ENCODE peak calls at places on chromosomes 1 and 21, in eight cellular contexts. G is tibial artery; A is iPS DF 6.9; N is Panc1; I is suprapubic skin; E is effector memory CD4-positive, alpha-beta T cell; C is CD4-positive, alpha-beta T cell; R is CD8-positive, alpha-beta T cell. O is an unnamed sample.

GRCh38 chr1:78688701-78689100 is 39.1 kb downstream of the IFI44 start:
- DNase-seq in G (no peak), A (no peak), N (peak; percentile 43), I (no peak), E (no peak), C (no peak), R (no peak), O (no peak)

GRCh38 chr1:153957744-153958110 is 685 bp downstream of the CRTC2 start:
- DNase-seq in G (no peak), A (no peak), N (no peak), I (no peak), E (no peak), C (peak; percentile 48), R (peak; percentile 42), O (no peak)

GRCh38 chr1:6913086-6913485 is 127.8 kb downstream of the CAMTA1 start:
- DNase-seq in G (no peak), A (no peak), N (no peak), I (no peak), E (no peak), C (no peak), R (no peak), O (no peak)

GRCh38 chr21:45277101-45278045 is 10.3 kb downstream of the POFUT2 start:
- DNase-seq in G (peak; percentile 65), A (no peak), N (no peak), I (peak; percentile 74), E (no peak), C (peak; percentile 30), R (peak; percentile 1), O (no peak)

GRCh38 chr1:89149229-89149628 is 23.3 kb upstream of the GBP2 start:
- DNase-seq in G (no peak), A (peak; percentile 16), N (no peak), I (no peak), E (no peak), C (no peak), R (no peak), O (peak; percentile 8)

GRCh38 chr1:218135358-218135757 is 149.7 kb upstream of the RRP15 start:
- DNase-seq in G (no peak), A (no peak), N (no peak), I (no peak), E (no peak), C (no peak), R (no peak), O (no peak)

GRCh38 chr1:156804572-156805243 is 11.9 kb downstream of the SH2D2A start:
- DNase-seq in G (peak; percentile 62), A (no peak), N (no peak), I (no peak), E (no peak), C (no peak), R (peak; percentile 18), O (no peak)

GRCh38 chr1:18279713-18280074 is 172.1 kb downstream of the IGSF21 start:
- DNase-seq in G (no peak), A (no peak), N (no peak), I (no peak), E (no peak), C (no peak), R (no peak), O (no peak)

GRCh38 chr1:222632749-222633148 is 14.9 kb downstream of the MIA3 start:
- DNase-seq in G (no peak), A (no peak), N (no peak), I (no peak), E (no peak), C (no peak), R (no peak), O (no peak)

GRCh38 chr1:38440402-38440801 is 393.8 kb upstream of the POU3F1 start:
- DNase-seq in G (no peak), A (no peak), N (no peak), I (no peak), E (no peak), C (no peak), R (no peak), O (no peak)

GRCh38 chr1:166903232-166903631 is 27.2 kb upstream of the TADA1 start:
- DNase-seq in G (no peak), A (no peak), N (no peak), I (no peak), E (no peak), C (no peak), R (no peak), O (no peak)

GRCh38 chr1:43651922-43652321 is 2.0 kb downstream of the KDM4A start:
- DNase-seq in G (no peak), A (no peak), N (no peak), I (no peak), E (no peak), C (no peak), R (no peak), O (no peak)

GRCh38 chr1:43653893-43654292 is 3.9 kb downstream of the KDM4A start:
- DNase-seq in G (no peak), A (no peak), N (no peak), I (no peak), E (no peak), C (no peak), R (no peak), O (no peak)

GRCh38 chr1:43650306-43650941 is 475 bp downstream of the KDM4A start:
- DNase-seq in G (peak; percentile 97), A (peak; percentile 97), N (peak; percentile 87), I (peak; percentile 98), E (peak; percentile 85), C (peak; percentile 80), R (peak; percentile 87), O (peak; percentile 90)

GRCh38 chr1:43653339-43653738 is 3.4 kb downstream of the KDM4A start:
- DNase-seq in G (no peak), A (peak; percentile 76), N (no peak), I (no peak), E (no peak), C (no peak), R (no peak), O (peak; percentile 63)

GRCh38 chr1:43651188-43651587 is 1.2 kb downstream of the KDM4A start:
- DNase-seq in G (no peak), A (no peak), N (no peak), I (no peak), E (no peak), C (no peak), R (no peak), O (no peak)
- H3K27ac ChIP-seq in G (peak overlapping the region; percentile 85), A (no peak overlapping the region), N (peak overlapping the region; percentile 87), I (peak overlapping the region; percentile 94), E (peak overlapping the region; percentile 92), C (no peak overlapping the region), R (peak overlapping the region; percentile 49), O (no peak overlapping the region)

GRCh38 chr21:33684068-33684467 is 41.8 kb downstream of the ITSN1 start:
- DNase-seq in G (no peak), A (no peak), N (no peak), I (no peak), E (no peak), C (no peak), R (no peak), O (no peak)

GRCh38 chr21:33682992-33683627 is 40.8 kb downstream of the ITSN1 start:
- DNase-seq in G (no peak), A (no peak), N (peak; percentile 30), I (no peak), E (no peak), C (no peak), R (no peak), O (no peak)

GRCh38 chr21:33685613-33686197 is 43.4 kb downstream of the ITSN1 start:
- DNase-seq in G (no peak), A (no peak), N (no peak), I (no peak), E (no peak), C (no peak), R (no peak), O (no peak)

GRCh38 chr21:33686386-33686785 is 44.1 kb downstream of the ITSN1 start:
- DNase-seq in G (no peak), A (no peak), N (no peak), I (no peak), E (no peak), C (no peak), R (no peak), O (no peak)

GRCh38 chr21:33684923-33685560 is 42.7 kb downstream of the ITSN1 start:
- DNase-seq in G (no peak), A (peak; percentile 22), N (no peak), I (no peak), E (no peak), C (no peak), R (no peak), O (no peak)
- H3K27ac ChIP-seq in G (peak overlapping the region; percentile 17), A (peak overlapping the region; percentile 95), N (peak overlapping the region; percentile 61), I (peak overlapping the region; percentile 15), E (no peak overlapping the region), C (no peak overlapping the region), R (no peak overlapping the region), O (no peak overlapping the region)

GRCh38 chr1:19648239-19648638 is 4.1 kb downstream of the NBL1 start:
- DNase-seq in G (no peak), A (no peak), N (no peak), I (no peak), E (no peak), C (no peak), R (no peak), O (no peak)

GRCh38 chr1:19648689-19649088 is 4.6 kb downstream of the NBL1 start:
- DNase-seq in G (no peak), A (peak; percentile 78), N (no peak), I (no peak), E (no peak), C (no peak), R (no peak), O (no peak)

GRCh38 chr1:19647643-19648042 is 3.5 kb downstream of the NBL1 start:
- DNase-seq in G (no peak), A (no peak), N (no peak), I (no peak), E (no peak), C (no peak), R (no peak), O (no peak)

GRCh38 chr1:19651141-19651737 is 7.1 kb downstream of the NBL1 start:
- DNase-seq in G (peak; percentile 80), A (no peak), N (no peak), I (no peak), E (peak; percentile 16), C (peak; percentile 56), R (peak; percentile 54), O (peak; percentile 22)

DNA sequence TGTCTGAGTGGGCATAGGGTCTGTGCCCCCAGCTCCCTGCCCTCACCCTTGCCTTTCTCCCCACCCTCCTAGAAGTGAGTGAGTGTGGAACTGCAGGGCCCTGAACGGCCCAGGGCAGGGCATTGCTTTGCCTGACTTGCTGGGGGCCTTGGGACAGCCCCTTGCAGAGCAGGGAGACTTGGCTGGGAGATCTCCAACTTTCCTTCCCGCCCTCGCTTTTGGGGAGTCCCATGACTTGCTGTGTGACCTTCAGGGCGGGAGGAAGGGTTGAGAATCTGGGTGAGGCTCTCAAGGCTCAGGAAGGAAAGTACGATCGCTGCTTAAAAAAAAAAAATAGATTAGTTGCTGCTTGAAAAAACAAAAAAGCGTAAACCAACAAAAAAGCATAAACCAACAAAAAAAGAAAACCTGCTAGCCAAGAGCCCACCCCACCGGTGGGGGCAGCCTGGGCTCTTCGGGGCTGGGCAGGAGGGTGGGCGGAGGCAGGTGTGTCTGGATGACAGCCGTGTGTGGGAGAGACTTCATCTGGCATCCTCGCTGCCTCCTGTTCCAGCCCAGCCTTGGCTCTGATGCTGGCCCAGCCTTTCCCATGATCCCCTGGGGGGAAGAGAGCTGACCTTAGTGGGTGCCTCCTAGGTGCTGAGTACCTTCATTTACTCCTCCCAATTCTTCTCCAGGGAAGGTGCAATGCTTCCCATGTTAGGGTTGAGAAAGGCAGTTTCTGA is 6.5 kb downstream of the NBL1 start:
- DNase-seq in G (no peak), A (no peak), N (no peak), I (no peak), E (no peak), C (no peak), R (no peak), O (no peak)
- H3K27ac ChIP-seq in G (peak overlapping the region; percentile 66), A (no peak overlapping the region), N (peak overlapping the region; percentile 48), I (peak overlapping the region; percentile 81), E (no peak overlapping the region), C (no peak overlapping the region), R (no peak overlapping the region), O (peak overlapping the region; percentile 16)

GRCh38 chr21:42527127-42527488 is 13.5 kb downstream of the SLC37A1 start:
- DNase-seq in G (peak; percentile 57), A (no peak), N (no peak), I (peak; percentile 76), E (no peak), C (no peak), R (no peak), O (no peak)
- H3K27ac ChIP-seq in G (peak overlapping the region; percentile 75), A (no peak overlapping the region), N (no peak overlapping the region), I (no peak overlapping the region), E (peak overlapping the region; percentile 71), C (no peak overlapping the region), R (peak overlapping the region; percentile 62), O (no peak overlapping the region)

O was measured in caudate nucleus.